ENCODE peak calls at places on chromosomes 7 and 10, in six cellular contexts. Q is OCI-LY7, S is tibial nerve, T is fibroblast of lung, L is hepatocyte, N is heart right ventricle. R is an unnamed sample.

GRCh38 chr10:71218046-71218832 is 5.9 kb downstream of the UNC5B start:
- DNase-seq in Q (no peak), S (no peak), T (peak; percentile 53), L (no peak), N (no peak), R (no peak)

GRCh38 chr7:134367956-134368749 is 51.4 kb upstream of the SLC35B4 start:
- DNase-seq in Q (no peak), S (no peak), T (no peak), L (no peak), N (no peak), R (no peak)

GRCh38 chr10:100148353-100149211 is 37.2 kb downstream of the ERLIN1 start:
- DNase-seq in Q (peak; percentile 11), S (no peak), T (no peak), L (peak; percentile 24), N (no peak), R (no peak)

GRCh38 chr10:96235326-96236089 is 35.9 kb downstream of the BLNK start:
- DNase-seq in Q (peak; percentile 46), S (no peak), T (no peak), L (no peak), N (no peak), R (no peak)

GRCh38 chr7:117530390-117530789 is 50.6 kb downstream of the CFTR start:
- DNase-seq in Q (no peak), S (no peak), T (no peak), L (no peak), N (no peak), R (no peak)

GRCh38 chr10:60717852-60718251 is 60.4 kb upstream of the CDK1 start:
- DNase-seq in Q (no peak), S (no peak), T (peak; percentile 9), L (no peak), N (no peak), R (no peak)

GRCh38 chr10:47260505-47261111 is 39.4 kb upstream of the GDF10 start:
- DNase-seq in Q (no peak), S (no peak), T (no peak), L (no peak), N (no peak), R (no peak)

GRCh38 chr7:117283371-117283770 is 39.5 kb downstream of the WNT2 start:
- DNase-seq in Q (no peak), S (no peak), T (peak; percentile 31), L (no peak), N (no peak), R (no peak)

GRCh38 chr7:94949532-94949931 is 42.1 kb downstream of the PPP1R9A start:
- DNase-seq in Q (no peak), S (no peak), T (no peak), L (no peak), N (no peak), R (no peak)

GRCh38 chr7:34058791-34059550 is 153.6 kb downstream of the BMPER start:
- DNase-seq in Q (no peak), S (peak; percentile 40), T (peak; percentile 66), L (no peak), N (no peak), R (no peak)

GRCh38 chr10:31620236-31621151 is 301.5 kb downstream of the ZEB1 start:
- DNase-seq in Q (no peak), S (peak; percentile 68), T (peak; percentile 57), L (no peak), N (peak; percentile 87), R (no peak)

GRCh38 chr7:139557857-139558581 is 34.5 kb downstream of the CLEC2L start:
- DNase-seq in Q (no peak), S (no peak), T (no peak), L (no peak), N (no peak), R (no peak)

GRCh38 chr7:32893722-32894121 is 2.2 kb upstream of the KBTBD2 start:
- DNase-seq in Q (no peak), S (no peak), T (no peak), L (no peak), N (no peak), R (no peak)

GRCh38 chr10:113228570-113228969 is 278.5 kb downstream of the TCF7L2 start:
- DNase-seq in Q (no peak), S (no peak), T (peak; percentile 17), L (no peak), N (no peak), R (no peak)

GRCh38 chr10:98795467-98795866 is 348.7 kb upstream of the HPS1 start:
- DNase-seq in Q (no peak), S (no peak), T (no peak), L (peak; percentile 11), N (no peak), R (no peak)

GRCh38 chr10:58989486-58990039 is 186.9 kb upstream of the PHYHIPL start:
- DNase-seq in Q (no peak), S (no peak), T (no peak), L (no peak), N (no peak), R (no peak)

GRCh38 chr10:15419279-15419874 is 48.3 kb upstream of the FAM171A1 start:
- DNase-seq in Q (peak; percentile 45), S (peak; percentile 33), T (peak; percentile 55), L (peak; percentile 75), N (peak; percentile 29), R (no peak)

GRCh38 chr10:111974325-111974724 is 209.2 kb downstream of the GPAM start:
- DNase-seq in Q (no peak), S (no peak), T (no peak), L (no peak), N (no peak), R (no peak)

GRCh38 chr7:128236924-128237586 is 4.0 kb upstream of the LEP start:
- DNase-seq in Q (peak; percentile 59), S (no peak), T (peak; percentile 83), L (no peak), N (no peak), R (no peak)

DNA sequence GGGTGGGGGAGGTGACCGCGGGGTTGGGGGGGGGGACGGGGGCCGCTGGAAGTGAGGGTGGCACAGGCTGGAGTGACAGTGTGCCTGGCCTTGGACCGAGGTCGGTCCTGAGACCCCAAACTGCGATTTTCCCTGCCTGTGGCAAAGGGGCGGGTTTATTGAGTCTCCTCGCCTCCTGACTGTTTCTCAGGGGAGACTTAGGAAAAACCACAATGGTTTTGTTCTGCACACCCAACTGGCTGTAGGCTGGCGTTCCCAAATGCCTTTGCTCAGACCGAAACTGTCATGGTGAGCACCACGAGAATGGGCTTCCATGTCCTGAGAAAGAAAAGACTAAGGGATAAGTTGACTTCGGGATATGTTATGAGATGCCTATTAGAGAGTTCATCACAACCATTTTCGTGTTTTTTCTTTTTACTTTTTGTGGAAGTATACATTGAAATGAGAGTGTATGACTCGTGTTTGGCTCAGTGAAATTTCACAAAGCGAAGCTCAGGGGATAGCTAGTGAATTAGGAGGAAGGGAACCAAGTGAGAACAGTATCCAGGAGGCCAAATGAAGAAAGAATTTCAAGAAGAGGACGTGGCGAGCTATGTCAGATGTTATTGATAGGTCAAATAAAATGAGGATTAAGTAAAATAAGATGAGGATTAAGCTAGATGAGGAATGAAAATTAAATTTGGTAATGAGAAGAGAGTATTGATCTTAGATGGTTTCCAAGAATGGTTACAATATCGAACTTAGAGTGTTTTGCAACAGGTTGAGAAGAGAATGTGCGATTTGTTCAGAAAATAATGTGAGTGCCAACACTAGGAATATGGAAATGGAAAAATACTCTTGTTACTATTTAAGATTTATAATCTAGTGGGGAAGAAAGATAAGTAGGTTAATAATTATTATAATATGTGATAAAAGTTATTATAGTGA is 918 bp downstream of the NET1 start:
- DNase-seq in Q (peak; percentile 16), S (no peak), T (peak; percentile 51), L (peak; percentile 43), N (no peak), R (no peak)
- H3K27ac ChIP-seq in Q (no peak overlapping the region), S (peak overlapping the region; percentile 77), T (peak overlapping the region; percentile 30), L (no peak overlapping the region), N (peak overlapping the region; percentile 62), R (peak overlapping the region; percentile 86)

GRCh38 chr7:44258423-44258760 is 57.6 kb downstream of the YKT6 start:
- DNase-seq in Q (no peak), S (no peak), T (no peak), L (no peak), N (no peak), R (no peak)
- H3K4me1 ChIP-seq in Q (peaks cover 14% of the 10 kb centered on the region), S (peaks cover 39% of the 10 kb centered on the region), T (peaks cover 26% of the 10 kb centered on the region), L (peaks cover 30% of the 10 kb centered on the region), N (peaks cover 47% of the 10 kb centered on the region), R (peaks cover 28% of the 10 kb centered on the region)

GRCh38 chr7:77528368-77528767 is 8.7 kb upstream of the PTPN12 start:
- DNase-seq in Q (no peak), S (no peak), T (no peak), L (no peak), N (no peak), R (no peak)

GRCh38 chr7:77532247-77532646 is 4.8 kb upstream of the PTPN12 start:
- DNase-seq in Q (no peak), S (no peak), T (no peak), L (no peak), N (no peak), R (no peak)

GRCh38 chr7:77529279-77529678 is 7.8 kb upstream of the PTPN12 start:
- DNase-seq in Q (peak; percentile 73), S (no peak), T (no peak), L (no peak), N (no peak), R (no peak)

GRCh38 chr7:77536017-77536412 is 1.1 kb upstream of the PTPN12 start:
- DNase-seq in Q (no peak), S (no peak), T (no peak), L (no peak), N (no peak), R (no peak)

DNA sequence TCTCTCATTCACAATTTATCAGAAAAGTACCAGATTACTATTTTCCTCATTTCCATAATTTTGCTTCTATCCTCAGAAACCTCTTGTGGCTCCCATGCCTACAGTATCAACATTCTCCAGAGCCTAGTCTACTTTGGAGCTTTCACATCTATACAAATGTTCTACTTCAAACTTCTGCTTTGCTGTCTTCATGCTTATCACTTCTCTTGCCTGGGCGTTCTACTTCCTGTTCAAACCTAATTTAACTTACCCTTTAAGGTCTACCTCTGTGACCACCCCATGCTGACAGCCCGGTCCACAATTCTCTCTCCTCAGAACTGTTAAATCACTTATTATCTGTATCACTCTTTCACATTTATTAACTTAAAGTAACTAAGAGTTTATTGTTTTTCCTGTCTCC is 6.1 kb upstream of the PTPN12 start:
- DNase-seq in Q (peak; percentile 47), S (no peak), T (no peak), L (no peak), N (no peak), R (no peak)
- H3K4me3 ChIP-seq in Q (no peak overlapping the region), S (no peak overlapping the region), T (no peak overlapping the region), L (no peak overlapping the region), N (no peak overlapping the region), R (no peak overlapping the region)

DNA sequence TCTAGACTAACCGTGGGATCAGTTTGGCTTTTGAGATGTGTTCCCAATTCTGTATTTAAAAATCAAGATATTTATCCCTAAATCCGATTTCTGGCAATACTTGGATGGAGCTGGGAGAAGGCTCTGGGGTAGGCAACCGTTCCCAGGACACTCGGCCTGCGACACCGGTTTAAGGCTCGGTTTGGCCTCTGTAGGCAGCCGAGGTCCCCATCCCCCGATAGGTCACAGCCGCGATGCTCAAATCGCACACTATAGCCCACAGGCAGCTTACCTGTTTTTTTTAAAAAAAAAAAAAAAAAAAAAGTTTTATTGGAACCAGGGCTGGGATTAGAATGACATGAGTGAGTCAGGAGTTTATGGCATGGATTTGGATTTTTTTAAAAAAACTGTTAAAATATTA is 729 bp upstream of the TAF3 start:
- DNase-seq in Q (no peak), S (no peak), T (no peak), L (no peak), N (no peak), R (no peak)
- H3K27ac ChIP-seq in Q (no peak overlapping the region), S (no peak overlapping the region), T (no peak overlapping the region), L (peak overlapping the region; percentile 44), N (no peak overlapping the region), R (no peak overlapping the region)

DNA sequence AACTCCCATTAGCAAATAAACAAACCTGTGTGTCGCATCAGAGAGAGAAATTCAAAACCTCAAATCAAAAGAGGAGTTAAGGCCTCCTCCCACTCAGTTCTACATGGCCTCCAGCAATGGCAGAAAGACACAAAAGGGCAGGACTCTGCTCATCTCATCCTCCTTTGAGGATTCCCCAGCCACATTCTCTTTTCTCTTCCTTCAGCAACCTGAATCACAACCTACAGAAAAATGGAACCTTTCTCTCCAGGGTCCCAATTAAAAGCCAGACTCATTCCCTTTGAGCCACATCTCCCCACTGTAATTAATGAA is 7.9 kb downstream of the OSBPL3 start:
- DNase-seq in Q (no peak), S (no peak), T (no peak), L (no peak), N (no peak), R (no peak)
- H3K4me1 ChIP-seq in Q (peaks cover 68% of the 10 kb centered on the region), S (no peaks in the 10 kb centered on the region), T (peaks cover 20% of the 10 kb centered on the region), L (peaks cover 8% of the 10 kb centered on the region), N (no peaks in the 10 kb centered on the region), R (peaks cover 21% of the 10 kb centered on the region)